ENCODE peak calls at places on chromosomes 3 and 15, in five cellular contexts. N, M, A, B and O are unnamed samples.

GRCh38 chr3:12766541-12766940 is 7.5 kb upstream of the TMEM40 start:
- DNase-seq in N (no peak), M (no peak), A (no peak), B (no peak), O (no peak)

GRCh38 chr3:152043620-152044019 is 170.2 kb downstream of the SUCNR1 start:
- DNase-seq in N (no peak), M (no peak), A (no peak), B (no peak), O (no peak)

GRCh38 chr15:83858820-83859505 is 205.0 kb downstream of the ADAMTSL3 start:
- DNase-seq in N (no peak), M (no peak), A (no peak), B (no peak), O (no peak)

GRCh38 chr3:179272385-179272784 is 21.5 kb upstream of the KCNMB3 start:
- DNase-seq in N (peak; percentile 10), M (no peak), A (peak; percentile 34), B (no peak), O (no peak)

GRCh38 chr3:25849641-25850040 is 59.8 kb downstream of the OXSM start:
- DNase-seq in N (no peak), M (no peak), A (no peak), B (no peak), O (no peak)

GRCh38 chr15:31197497-31198414 is 96.2 kb upstream of the TRPM1 start:
- DNase-seq in N (peak; percentile 64), M (peak; percentile 53), A (peak; percentile 60), B (peak; percentile 47), O (peak; percentile 36)

GRCh38 chr3:42590989-42591756 is 513 bp downstream of the SS18L2 start:
- DNase-seq in N (no peak), M (no peak), A (no peak), B (no peak), O (no peak)

GRCh38 chr3:26247669-26248068 is 374.9 kb upstream of the LRRC3B start:
- DNase-seq in N (no peak), M (no peak), A (peak; percentile 50), B (no peak), O (no peak)

GRCh38 chr15:79812536-79812935 is 84.3 kb downstream of the MTHFS start:
- DNase-seq in N (no peak), M (no peak), A (no peak), B (no peak), O (no peak)

GRCh38 chr15:56934269-56934668 is 15.8 kb downstream of the TCF12 start:
- DNase-seq in N (no peak), M (no peak), A (no peak), B (no peak), O (no peak)

GRCh38 chr3:20111836-20112235 is 71.6 kb downstream of the KAT2B start:
- DNase-seq in N (no peak), M (no peak), A (no peak), B (no peak), O (no peak)

GRCh38 chr15:70762469-70763119 is 764 bp downstream of the UACA start:
- DNase-seq in N (peak; percentile 13), M (peak; percentile 50), A (peak; percentile 71), B (peak; percentile 45), O (peak; percentile 23)

GRCh38 chr15:31341501-31342195 is 15.0 kb downstream of the KLF13 start:
- DNase-seq in N (no peak), M (no peak), A (no peak), B (no peak), O (no peak)

GRCh38 chr3:99515-99914 is 97.0 kb upstream of the CHL1 start:
- DNase-seq in N (peak; percentile 4), M (no peak), A (peak; percentile 13), B (no peak), O (no peak)

GRCh38 chr3:116059421-116060096 is 385.7 kb downstream of the LSAMP start:
- DNase-seq in N (peak; percentile 66), M (no peak), A (peak; percentile 9), B (no peak), O (no peak)

GRCh38 chr3:49593046-49593445 is 38.8 kb downstream of the BSN start:
- DNase-seq in N (no peak), M (no peak), A (no peak), B (no peak), O (no peak)

GRCh38 chr15:64315136-64315661 is 40.8 kb downstream of the CSNK1G1 start:
- DNase-seq in N (no peak), M (no peak), A (no peak), B (no peak), O (no peak)

GRCh38 chr3:136266468-136266867 is 16.3 kb downstream of the PCCB start:
- DNase-seq in N (no peak), M (no peak), A (no peak), B (no peak), O (no peak)

GRCh38 chr3:10883478-10884234 is 67.6 kb downstream of the SLC6A11 start:
- DNase-seq in N (peak; percentile 12), M (no peak), A (peak; percentile 60), B (no peak), O (no peak)

GRCh38 chr3:130992344-130992743 is 34.3 kb downstream of the ASTE1 start:
- DNase-seq in N (no peak), M (no peak), A (no peak), B (no peak), O (no peak)

GRCh38 chr3:164465172-164465571 is 613.1 kb downstream of the SI start:
- DNase-seq in N (no peak), M (no peak), A (no peak), B (no peak), O (no peak)

GRCh38 chr3:50418845-50419244 is 59.5 kb upstream of the TMEM115 start:
- DNase-seq in N (no peak), M (no peak), A (no peak), B (no peak), O (no peak)

GRCh38 chr15:49813615-49814014 is 192.8 kb downstream of the DTWD1 start:
- DNase-seq in N (no peak), M (no peak), A (no peak), B (no peak), O (peak; percentile 34)
- H3K4me3 ChIP-seq in N (no peak overlapping the region), M (no peak overlapping the region), A (no peak overlapping the region), B (no peak overlapping the region), O (no peak overlapping the region)

DNA sequence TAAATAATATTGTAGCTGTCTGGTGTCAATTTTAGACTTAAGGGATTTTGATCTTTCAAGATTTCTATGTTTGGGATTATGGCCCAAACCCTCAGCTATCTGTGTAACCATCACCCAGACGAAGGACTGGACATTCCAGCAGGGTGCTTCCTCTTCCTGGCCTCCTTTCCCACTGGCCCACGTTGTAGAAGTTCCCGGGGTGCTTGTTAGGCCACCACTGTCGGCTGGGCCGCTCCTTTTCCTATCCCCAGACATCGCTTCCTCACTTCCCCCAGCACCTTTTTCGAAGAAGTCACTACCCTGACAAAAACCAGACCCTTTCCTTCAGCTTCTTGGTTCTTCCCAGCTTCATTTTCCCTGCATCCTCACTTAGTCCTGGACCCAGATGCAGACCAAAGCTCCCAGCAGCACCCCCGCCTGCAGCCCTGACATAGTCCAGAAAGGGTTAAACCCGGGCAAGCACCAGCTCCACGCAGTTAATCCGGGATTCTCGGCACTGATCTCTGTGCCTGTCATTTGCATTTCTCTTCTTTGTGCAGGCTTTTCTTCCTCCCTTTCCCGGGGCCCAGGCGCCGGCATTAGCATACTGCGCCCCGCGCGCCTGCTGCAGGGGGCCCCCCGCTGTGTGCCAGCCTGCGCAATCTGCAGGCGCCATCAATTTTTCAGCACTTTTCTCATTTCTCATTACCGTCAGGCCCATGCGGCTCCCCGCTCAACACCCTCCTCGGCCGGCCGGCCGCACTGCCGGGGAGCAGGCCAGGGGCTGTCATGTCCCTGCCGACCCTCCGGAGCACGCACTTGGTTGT is 90.6 kb downstream of the ZNF621 start:
- DNase-seq in N (peak; percentile 8), M (no peak), A (peak; percentile 63), B (no peak), O (no peak)
- H3K4me1 ChIP-seq in N (no peaks in the 10 kb centered on the region), M (no peaks in the 10 kb centered on the region), A (peaks cover 13% of the 10 kb centered on the region), B (peaks cover 5% of the 10 kb centered on the region), O (peaks cover 7% of the 10 kb centered on the region)

GRCh38 chr15:41882689-41883483 is 11.0 kb downstream of the SPTBN5 start:
- DNase-seq in N (no peak), M (no peak), A (no peak), B (no peak), O (no peak)
- H3K4me3 ChIP-seq in N (no peak overlapping the region), M (no peak overlapping the region), A (no peak overlapping the region), B (no peak overlapping the region), O (peak overlapping the region; percentile 59)

DNA sequence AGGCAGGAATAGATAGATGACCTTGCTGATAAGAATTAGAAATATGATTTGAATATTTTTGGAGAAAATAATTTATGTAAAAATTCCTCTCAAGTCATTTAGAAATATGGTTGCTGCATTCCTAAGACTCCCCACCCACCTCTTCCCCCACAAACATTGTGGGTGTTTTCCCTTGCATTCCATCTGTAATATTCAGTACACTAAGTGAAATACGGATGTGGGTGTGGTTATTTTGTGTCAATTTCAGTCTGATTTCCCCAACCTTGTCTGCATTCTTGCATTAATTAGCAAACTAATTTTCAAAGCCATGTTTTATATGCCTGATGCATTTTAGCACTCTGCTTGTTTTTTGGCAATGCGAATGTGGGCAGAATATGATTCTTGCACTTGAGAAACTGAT is 408.2 kb upstream of the RGMA start:
- DNase-seq in N (no peak), M (no peak), A (no peak), B (no peak), O (no peak)
- H3K4me1 ChIP-seq in N (no peaks in the 10 kb centered on the region), M (no peaks in the 10 kb centered on the region), A (peaks cover 2% of the 10 kb centered on the region), B (no peaks in the 10 kb centered on the region), O (peaks cover 18% of the 10 kb centered on the region)

GRCh38 chr3:181712190-181712504 is 422 bp downstream of the SOX2 start:
- DNase-seq in N (no peak), M (no peak), A (peak; percentile 71), B (no peak), O (no peak)

GRCh38 chr3:181712505-181713299 is 977 bp downstream of the SOX2 start:
- DNase-seq in N (no peak), M (no peak), A (peak; percentile 63), B (no peak), O (no peak)

GRCh38 chr3:181715601-181716340 is 4.0 kb downstream of the SOX2 start:
- DNase-seq in N (no peak), M (no peak), A (no peak), B (no peak), O (no peak)

GRCh38 chr3:181713300-181713647 is 1.5 kb downstream of the SOX2 start:
- DNase-seq in N (no peak), M (no peak), A (no peak), B (no peak), O (no peak)

DNA sequence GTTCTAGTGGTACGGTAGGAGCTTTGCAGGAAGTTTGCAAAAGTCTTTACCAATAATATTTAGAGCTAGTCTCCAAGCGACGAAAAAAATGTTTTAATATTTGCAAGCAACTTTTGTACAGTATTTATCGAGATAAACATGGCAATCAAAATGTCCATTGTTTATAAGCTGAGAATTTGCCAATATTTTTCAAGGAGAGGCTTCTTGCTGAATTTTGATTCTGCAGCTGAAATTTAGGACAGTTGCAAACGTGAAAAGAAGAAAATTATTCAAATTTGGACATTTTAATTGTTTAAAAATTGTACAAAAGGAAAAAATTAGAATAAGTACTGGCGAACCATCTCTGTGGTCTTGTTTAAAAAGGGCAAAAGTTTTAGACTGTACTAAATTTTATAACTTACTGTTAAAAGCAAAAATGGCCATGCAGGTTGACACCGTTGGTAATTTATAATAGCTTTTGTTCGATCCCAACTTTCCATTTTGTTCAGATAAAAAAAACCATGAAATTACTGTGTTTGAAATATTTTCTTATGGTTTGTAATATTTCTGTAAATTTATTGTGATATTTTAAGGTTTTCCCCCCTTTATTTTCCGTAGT is 2.0 kb downstream of the SOX2 start:
- DNase-seq in N (no peak), M (no peak), A (no peak), B (no peak), O (no peak)
- H3K4me3 ChIP-seq in N (peak overlapping the region; percentile 0), M (no peak overlapping the region), A (no peak overlapping the region), B (no peak overlapping the region), O (no peak overlapping the region)

GRCh38 chr15:25674948-25675347 is 188.2 kb downstream of the ATP10A start:
- DNase-seq in N (no peak), M (peak; percentile 10), A (no peak), B (peak; percentile 58), O (peak; percentile 66)
- H3K4me1 ChIP-seq in N (no peaks in the 10 kb centered on the region), M (peaks cover 15% of the 10 kb centered on the region), A (no peaks in the 10 kb centered on the region), B (peaks cover 22% of the 10 kb centered on the region), O (peaks cover 30% of the 10 kb centered on the region)